ENCODE peak calls at places on chromosome 18, in ten cellular contexts. W is K562, O is suprapubic skin, M is HepG2, R is HCT116, H is HL-60, S is H1, B is transverse colon, E is Panc1, F is endothelial cell of umbilical vein. P is an unnamed sample.

GRCh38 chr18:44801796-44802195 is 121.1 kb downstream of the SETBP1 start:
- DNase-seq in B (no peak), F (no peak), R (no peak), W (no peak), S (no peak), E (no peak), O (no peak), M (no peak), H (no peak), P (no peak)

GRCh38 chr18:66682855-66683322 is 79.0 kb upstream of the CDH19 start:
- DNase-seq in B (no peak), H (peak; percentile 15), E (no peak), M (no peak), W (no peak), R (no peak), F (peak; percentile 88), O (no peak), S (no peak), P (no peak)

GRCh38 chr18:50135903-50136302 is 59.0 kb downstream of the MYO5B start:
- DNase-seq in E (no peak), R (no peak), M (no peak), S (no peak), O (no peak), H (no peak), F (no peak), W (no peak), B (no peak), P (no peak)

GRCh38 chr18:8989855-8990254 is 112.6 kb upstream of the NDUFV2 start:
- DNase-seq in R (no peak), M (no peak), W (no peak), F (no peak), H (no peak), E (no peak), B (no peak), O (no peak), S (no peak), P (no peak)

GRCh38 chr18:56431551-56431950 is 206.8 kb downstream of the TXNL1 start:
- DNase-seq in M (no peak), H (no peak), R (no peak), F (peak; percentile 16), E (no peak), S (no peak), W (no peak), B (no peak), O (no peak), P (no peak)

GRCh38 chr18:9335255-9336045 is 877 bp downstream of the TWSG1 start:
- DNase-seq in B (no peak), F (peak; percentile 51), R (no peak), H (no peak), E (no peak), O (no peak), S (no peak), M (no peak), W (no peak), P (no peak)

GRCh38 chr18:69484699-69485396 is 84.2 kb downstream of the DOK6 start:
- DNase-seq in B (no peak), S (no peak), F (peak; percentile 55), M (peak; percentile 22), R (no peak), W (no peak), O (no peak), H (no peak), E (no peak), P (no peak)

GRCh38 chr18:27227721-27228120 is 42.6 kb upstream of the CHST9 start:
- DNase-seq in W (no peak), H (no peak), S (no peak), B (no peak), R (no peak), F (no peak), M (no peak), O (no peak), E (no peak), P (no peak)

GRCh38 chr18:3625717-3626091 is 175.7 kb downstream of the TGIF1 start:
- DNase-seq in R (no peak), F (peak; percentile 40), W (no peak), B (no peak), O (no peak), H (no peak), S (no peak), M (no peak), E (no peak), P (no peak)

GRCh38 chr18:63316612-63317555 is 2.7 kb downstream of the BCL2 start:
- DNase-seq in E (no peak), F (no peak), O (no peak), S (no peak), W (no peak), B (peak; percentile 31), H (no peak), R (no peak), M (no peak), P (no peak)

GRCh38 chr18:33277431-33277830 is 163.1 kb downstream of the CCDC178 start:
- DNase-seq in H (no peak), W (no peak), O (no peak), F (no peak), B (no peak), S (no peak), M (no peak), E (no peak), R (no peak), P (no peak)

GRCh38 chr18:45322343-45322742 is 292.9 kb upstream of the SLC14A2 start:
- DNase-seq in R (no peak), S (no peak), H (no peak), O (no peak), B (no peak), F (no peak), W (no peak), E (no peak), M (no peak), P (no peak)

GRCh38 chr18:50466634-50467033 is 91.8 kb downstream of the SKA1 start:
- DNase-seq in M (no peak), W (no peak), S (no peak), F (no peak), H (no peak), E (no peak), R (no peak), O (no peak), B (no peak), P (no peak)

GRCh38 chr18:78883501-78883900 is 96.1 kb upstream of the SALL3 start:
- DNase-seq in F (no peak), S (no peak), E (no peak), O (no peak), R (no peak), B (no peak), W (no peak), M (no peak), H (no peak), P (no peak)

GRCh38 chr18:58996131-58996632 is 131.5 kb downstream of the ZNF532 start:
- DNase-seq in O (no peak), E (no peak), W (no peak), F (peak; percentile 97), S (no peak), B (no peak), M (no peak), H (no peak), R (no peak), P (no peak)

GRCh38 chr18:36129300-36130038 is at the start of the genes ELP2 and SLC39A6:
- DNase-seq in F (peak; percentile 98), S (peak; percentile 98), O (peak; percentile 98), H (peak; percentile 98), E (peak; percentile 53), B (peak; percentile 97), M (peak; percentile 91), R (peak; percentile 86), W (peak; percentile 99), P (peak; percentile 97)

GRCh38 chr18:36130039-36130831 is 536 bp downstream of the ELP2 start:
- DNase-seq in F (no peak), M (no peak), H (no peak), S (no peak), B (no peak), W (peak; percentile 31), R (no peak), O (no peak), E (no peak), P (no peak)

GRCh38 chr18:36130883-36131653 is 1.4 kb downstream of the ELP2 start:
- DNase-seq in S (no peak), B (no peak), E (no peak), O (no peak), W (peak; percentile 24), M (no peak), F (no peak), R (no peak), H (peak; percentile 15), P (no peak)

GRCh38 chr18:36127866-36128845 is 984 bp downstream of the SLC39A6 start:
- DNase-seq in W (peak; percentile 42), R (no peak), H (no peak), M (peak; percentile 23), F (peak; percentile 37), B (peak; percentile 15), S (no peak), O (no peak), E (no peak), P (peak; percentile 34)

GRCh38 chr18:36128907-36129299 is 237 bp downstream of the SLC39A6 start:
- DNase-seq in M (no peak), F (no peak), O (peak; percentile 80), R (no peak), B (no peak), E (no peak), H (no peak), W (no peak), S (no peak), P (no peak)
- TF ChIP-seq POLR2AphosphoS5 in M (no peak), F (no peak), O (no peak), R (no peak), B (no peak), E (no peak), H (peak; percentile 18), W (no peak), S (no peak), P (no peak)

GRCh38 chr18:49025426-49025766 is 74.6 kb upstream of the SMAD7 start:
- DNase-seq in M (no peak), E (no peak), F (no peak), R (no peak), O (no peak), W (no peak), H (no peak), B (no peak), S (no peak), P (no peak)
- H3K27ac ChIP-seq in M (no peak overlapping the region), E (no peak overlapping the region), F (no peak overlapping the region), R (no peak overlapping the region), O (no peak overlapping the region), W (no peak overlapping the region), H (no peak overlapping the region), B (no peak overlapping the region), S (no peak overlapping the region), P (no peak overlapping the region)

GRCh38 chr18:23239885-23240608 is 104.8 kb downstream of the CABLES1 start:
- DNase-seq in B (no peak), F (no peak), H (no peak), M (no peak), E (no peak), W (no peak), O (no peak), S (no peak), R (no peak), P (no peak)
- TF ChIP-seq POLR2AphosphoS5 in B (no peak), F (no peak), H (no peak), M (no peak), E (no peak), W (no peak), O (no peak), S (no peak), R (no peak), P (no peak)

GRCh38 chr18:10875836-10876235 is 273.5 kb downstream of the PIEZO2 start:
- DNase-seq in H (no peak), F (no peak), R (no peak), O (no peak), M (peak; percentile 23), B (no peak), S (no peak), W (no peak), E (no peak), P (no peak)

GRCh38 chr18:10877974-10878373 is 271.4 kb downstream of the PIEZO2 start:
- DNase-seq in M (no peak), S (no peak), O (no peak), F (no peak), R (no peak), B (no peak), E (no peak), W (no peak), H (no peak), P (no peak)

GRCh38 chr18:10878703-10879102 is 270.7 kb downstream of the PIEZO2 start:
- DNase-seq in M (no peak), B (peak; percentile 40), R (no peak), O (no peak), H (no peak), S (no peak), F (no peak), W (no peak), E (no peak), P (no peak)
- H3K27ac ChIP-seq in M (no peak overlapping the region), B (no peak overlapping the region), R (no peak overlapping the region), O (no peak overlapping the region), H (no peak overlapping the region), S (no peak overlapping the region), F (no peak overlapping the region), W (no peak overlapping the region), E (no peak overlapping the region), P (no peak overlapping the region)

P was measured in prostate gland.